ENCODE peak calls at places on chromosomes 13 and 19, in ten cellular contexts. W, F, O, V, I, L, N, Z, J and S are unnamed samples.

GRCh38 chr13:48398450-48399095 is 14.3 kb downstream of the LPAR6 start:
- DNase-seq in V (no peak), J (no peak), N (no peak), Z (no peak), I (no peak), O (no peak), L (peak), W (no peak), F (no peak), S (no peak)

GRCh38 chr19:4069331-4069959 is 2.7 kb upstream of the ZBTB7A start:
- DNase-seq in F (no peak), L (no peak), Z (no peak), I (no peak), N (no peak), J (no peak), W (no peak), V (no peak), O (no peak), S (no peak)

GRCh38 chr19:1063030-1063908 is 3.7 kb upstream of the ARHGAP45 start:
- DNase-seq in N (peak), F (no peak), I (peak), V (no peak), O (peak), L (no peak), J (no peak), W (no peak), Z (no peak), S (no peak)

GRCh38 chr13:112688560-112689497 is 1.0 kb upstream of the ATP11A start:
- DNase-seq in I (no peak), V (no peak), O (no peak), L (peak), Z (no peak), F (no peak), J (no peak), N (no peak), W (no peak), S (no peak)

GRCh38 chr13:65497265-65497664 is 1732.9 kb downstream of the PCDH9 start:
- DNase-seq in O (no peak), F (no peak), J (no peak), Z (no peak), N (no peak), V (no peak), I (peak), L (peak), W (no peak), S (no peak)

GRCh38 chr13:27131202-27131623 is 40.4 kb downstream of the USP12 start:
- DNase-seq in F (no peak), Z (no peak), I (peak), V (peak), N (peak), J (no peak), O (no peak), L (peak), W (no peak), S (no peak)

GRCh38 chr13:80671773-80672172 is 330.8 kb upstream of the SPRY2 start:
- DNase-seq in N (no peak), I (no peak), W (no peak), J (no peak), Z (no peak), O (no peak), V (no peak), L (no peak), F (no peak), S (no peak)

GRCh38 chr13:51291341-51291740 is 48.1 kb upstream of the SERPINE3 start:
- DNase-seq in O (no peak), L (no peak), F (no peak), N (no peak), W (no peak), I (peak), Z (no peak), V (no peak), J (no peak), S (no peak)

GRCh38 chr19:43748205-43748594 is 6.6 kb downstream of the SMG9 start:
- DNase-seq in F (no peak), L (no peak), V (no peak), J (no peak), N (no peak), O (no peak), Z (no peak), I (no peak), W (no peak), S (no peak)